ENCODE peak calls at places on chromosomes 6 and 20, in ten cellular contexts. One of them, this sample, is unnamed.

GRCh38 chr20:41570552-41570951 is 47.6 kb downstream of the CHD6 start:
- DNase-seq in A549: no peak
- DNase-seq in pancreas: no peak
- DNase-seq in GM13976: no peak
- DNase-seq in CD4-positive, alpha-beta T cell: no peak
- DNase-seq in breast epithelium: no peak
- DNase-seq in foreskin fibroblast: no peak
- DNase-seq in Peyer's patch: no peak
- DNase-seq in fibroblast of the aortic adventitia: peak
- DNase-seq in esophagus squamous epithelium: no peak
- DNase-seq in this sample: no peak

GRCh38 chr20:42051935-42052334 is 433.8 kb upstream of the CHD6 start:
- DNase-seq in A549: no peak
- DNase-seq in pancreas: no peak
- DNase-seq in GM13976: no peak
- DNase-seq in CD4-positive, alpha-beta T cell: no peak
- DNase-seq in breast epithelium: no peak
- DNase-seq in foreskin fibroblast: no peak
- DNase-seq in Peyer's patch: no peak
- DNase-seq in fibroblast of the aortic adventitia: no peak
- DNase-seq in esophagus squamous epithelium: no peak
- DNase-seq in this sample: no peak

GRCh38 chr6:31401403-31401802 is 2.0 kb upstream of the MICA start:
- DNase-seq in A549: peak
- DNase-seq in pancreas: peak
- DNase-seq in GM13976: no peak
- DNase-seq in CD4-positive, alpha-beta T cell: no peak
- DNase-seq in breast epithelium: no peak
- DNase-seq in foreskin fibroblast: peak
- DNase-seq in Peyer's patch: no peak
- DNase-seq in fibroblast of the aortic adventitia: peak
- DNase-seq in esophagus squamous epithelium: no peak
- DNase-seq in this sample: no peak

GRCh38 chr20:58447733-58448391 is 58.8 kb downstream of the VAPB start:
- DNase-seq in A549: peak
- DNase-seq in pancreas: peak
- DNase-seq in GM13976: peak
- DNase-seq in CD4-positive, alpha-beta T cell: peak
- DNase-seq in breast epithelium: no peak
- DNase-seq in foreskin fibroblast: peak
- DNase-seq in Peyer's patch: no peak
- DNase-seq in fibroblast of the aortic adventitia: peak
- DNase-seq in esophagus squamous epithelium: no peak
- DNase-seq in this sample: no peak

GRCh38 chr6:127951172-127951995 is 50.5 kb upstream of the THEMIS start:
- DNase-seq in A549: no peak
- DNase-seq in pancreas: no peak
- DNase-seq in GM13976: no peak
- DNase-seq in CD4-positive, alpha-beta T cell: no peak
- DNase-seq in breast epithelium: no peak
- DNase-seq in foreskin fibroblast: no peak
- DNase-seq in Peyer's patch: no peak
- DNase-seq in fibroblast of the aortic adventitia: no peak
- DNase-seq in esophagus squamous epithelium: no peak
- DNase-seq in this sample: no peak

GRCh38 chr20:24783631-24784492 is 165.2 kb upstream of the CST7 start:
- DNase-seq in A549: peak
- DNase-seq in pancreas: no peak
- DNase-seq in GM13976: peak
- DNase-seq in CD4-positive, alpha-beta T cell: no peak
- DNase-seq in breast epithelium: no peak
- DNase-seq in foreskin fibroblast: no peak
- DNase-seq in Peyer's patch: peak
- DNase-seq in fibroblast of the aortic adventitia: no peak
- DNase-seq in esophagus squamous epithelium: no peak
- DNase-seq in this sample: no peak

GRCh38 chr6:149428606-149429005 is 28.5 kb downstream of the SUMO4 start:
- DNase-seq in A549: no peak
- DNase-seq in pancreas: no peak
- DNase-seq in GM13976: no peak
- DNase-seq in CD4-positive, alpha-beta T cell: no peak
- DNase-seq in breast epithelium: no peak
- DNase-seq in foreskin fibroblast: no peak
- DNase-seq in Peyer's patch: no peak
- DNase-seq in fibroblast of the aortic adventitia: no peak
- DNase-seq in esophagus squamous epithelium: no peak
- DNase-seq in this sample: no peak

GRCh38 chr6:43738877-43739641 is 31.0 kb upstream of the VEGFA start:
- DNase-seq in A549: peak
- DNase-seq in pancreas: no peak
- DNase-seq in GM13976: no peak
- DNase-seq in CD4-positive, alpha-beta T cell: no peak
- DNase-seq in breast epithelium: no peak
- DNase-seq in foreskin fibroblast: no peak
- DNase-seq in Peyer's patch: no peak
- DNase-seq in fibroblast of the aortic adventitia: no peak
- DNase-seq in esophagus squamous epithelium: no peak
- DNase-seq in this sample: no peak

GRCh38 chr20:2476742-2477615 is 6.4 kb upstream of the SNRPB start:
- DNase-seq in A549: no peak
- DNase-seq in pancreas: no peak
- DNase-seq in GM13976: no peak
- DNase-seq in CD4-positive, alpha-beta T cell: no peak
- DNase-seq in breast epithelium: no peak
- DNase-seq in foreskin fibroblast: no peak
- DNase-seq in Peyer's patch: no peak
- DNase-seq in fibroblast of the aortic adventitia: no peak
- DNase-seq in esophagus squamous epithelium: no peak
- DNase-seq in this sample: no peak

GRCh38 chr6:126118058-126118759 is 131.9 kb downstream of the TRMT11 start:
- DNase-seq in A549: no peak
- DNase-seq in pancreas: no peak
- DNase-seq in GM13976: no peak
- DNase-seq in CD4-positive, alpha-beta T cell: no peak
- DNase-seq in breast epithelium: no peak
- DNase-seq in foreskin fibroblast: no peak
- DNase-seq in Peyer's patch: no peak
- DNase-seq in fibroblast of the aortic adventitia: peak
- DNase-seq in esophagus squamous epithelium: no peak
- DNase-seq in this sample: no peak

GRCh38 chr6:132931937-132932336 is 117.6 kb downstream of the RPS12 start:
- DNase-seq in A549: no peak
- DNase-seq in pancreas: peak
- DNase-seq in GM13976: no peak
- DNase-seq in CD4-positive, alpha-beta T cell: no peak
- DNase-seq in breast epithelium: no peak
- DNase-seq in foreskin fibroblast: peak
- DNase-seq in Peyer's patch: no peak
- DNase-seq in fibroblast of the aortic adventitia: no peak
- DNase-seq in esophagus squamous epithelium: no peak
- DNase-seq in this sample: no peak

GRCh38 chr6:52499681-52500239 is 77.1 kb downstream of the TRAM2 start:
- DNase-seq in A549: no peak
- DNase-seq in pancreas: no peak
- DNase-seq in GM13976: peak
- DNase-seq in CD4-positive, alpha-beta T cell: no peak
- DNase-seq in breast epithelium: no peak
- DNase-seq in foreskin fibroblast: no peak
- DNase-seq in Peyer's patch: no peak
- DNase-seq in fibroblast of the aortic adventitia: no peak
- DNase-seq in esophagus squamous epithelium: no peak
- DNase-seq in this sample: peak
- TF ChIP-seq CTCF in A549: no peak
- TF ChIP-seq CTCF in pancreas: no peak
- TF ChIP-seq CTCF in GM13976: no peak
- TF ChIP-seq CTCF in CD4-positive, alpha-beta T cell: no peak
- TF ChIP-seq CTCF in breast epithelium: no peak
- TF ChIP-seq CTCF in foreskin fibroblast: no peak
- TF ChIP-seq CTCF in Peyer's patch: no peak
- TF ChIP-seq CTCF in fibroblast of the aortic adventitia: no peak
- TF ChIP-seq CTCF in esophagus squamous epithelium: no peak
- TF ChIP-seq CTCF in this sample: no peak

DNA sequence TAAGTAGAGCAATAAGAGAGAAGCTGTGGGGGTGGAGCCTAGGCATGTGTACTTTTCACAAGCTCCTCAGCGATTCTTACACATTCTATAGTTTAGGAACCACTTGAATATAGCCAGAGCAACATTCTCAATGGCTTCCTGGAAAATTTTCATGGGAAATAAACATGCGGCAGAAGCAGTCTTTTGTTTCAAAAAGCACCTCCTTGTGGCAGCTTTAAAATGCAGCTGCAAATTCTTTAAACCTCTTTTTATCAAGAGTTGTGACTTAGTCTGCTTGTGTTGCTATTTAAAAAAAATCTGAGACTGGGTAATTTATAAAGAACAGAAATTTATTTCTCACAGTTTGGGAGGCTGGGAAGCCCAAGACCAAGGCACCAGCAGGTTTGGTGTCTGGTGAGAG is 23.8 kb downstream of the NKX2-2 start:
- DNase-seq in A549: no peak
- DNase-seq in pancreas: no peak
- DNase-seq in GM13976: no peak
- DNase-seq in CD4-positive, alpha-beta T cell: no peak
- DNase-seq in breast epithelium: no peak
- DNase-seq in foreskin fibroblast: no peak
- DNase-seq in Peyer's patch: no peak
- DNase-seq in fibroblast of the aortic adventitia: peak
- DNase-seq in esophagus squamous epithelium: no peak
- DNase-seq in this sample: no peak
- TF ChIP-seq CTCF in A549: peak
- TF ChIP-seq CTCF in pancreas: no peak
- TF ChIP-seq CTCF in GM13976: no peak
- TF ChIP-seq CTCF in CD4-positive, alpha-beta T cell: no peak
- TF ChIP-seq CTCF in breast epithelium: no peak
- TF ChIP-seq CTCF in foreskin fibroblast: peak
- TF ChIP-seq CTCF in Peyer's patch: no peak
- TF ChIP-seq CTCF in fibroblast of the aortic adventitia: peak
- TF ChIP-seq CTCF in esophagus squamous epithelium: no peak
- TF ChIP-seq CTCF in this sample: peak

GRCh38 chr6:8574749-8575468 is 139.6 kb upstream of the SLC35B3 start:
- DNase-seq in A549: no peak
- DNase-seq in pancreas: no peak
- DNase-seq in GM13976: no peak
- DNase-seq in CD4-positive, alpha-beta T cell: no peak
- DNase-seq in breast epithelium: no peak
- DNase-seq in foreskin fibroblast: no peak
- DNase-seq in Peyer's patch: no peak
- DNase-seq in fibroblast of the aortic adventitia: no peak
- DNase-seq in esophagus squamous epithelium: no peak
- DNase-seq in this sample: no peak
- TF ChIP-seq CTCF in A549: no peak
- TF ChIP-seq CTCF in pancreas: no peak
- TF ChIP-seq CTCF in GM13976: no peak
- TF ChIP-seq CTCF in CD4-positive, alpha-beta T cell: no peak
- TF ChIP-seq CTCF in breast epithelium: no peak
- TF ChIP-seq CTCF in foreskin fibroblast: no peak
- TF ChIP-seq CTCF in Peyer's patch: no peak
- TF ChIP-seq CTCF in fibroblast of the aortic adventitia: no peak
- TF ChIP-seq CTCF in esophagus squamous epithelium: no peak
- TF ChIP-seq CTCF in this sample: no peak

DNA sequence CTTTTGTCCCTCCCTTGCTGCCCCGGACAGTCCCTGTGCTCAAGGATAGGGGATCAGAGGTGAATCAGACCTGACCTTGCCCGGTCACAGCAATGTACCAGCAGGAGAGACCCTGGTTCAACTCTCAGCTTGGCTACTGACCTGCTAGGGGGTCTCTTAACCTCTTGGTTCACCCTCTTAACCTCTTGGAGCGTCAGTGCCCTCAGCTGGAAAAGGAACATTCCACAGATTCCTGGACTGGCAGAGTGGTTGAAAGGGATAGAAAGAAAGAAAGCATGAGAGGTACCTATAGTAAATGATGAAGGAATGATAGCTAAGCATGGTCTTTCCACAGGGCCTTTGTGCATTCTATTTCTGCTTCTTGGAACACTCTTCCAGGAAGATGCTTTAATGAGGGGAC is 25.2 kb downstream of the SNAI1 start:
- DNase-seq in A549: no peak
- DNase-seq in pancreas: no peak
- DNase-seq in GM13976: no peak
- DNase-seq in CD4-positive, alpha-beta T cell: no peak
- DNase-seq in breast epithelium: no peak
- DNase-seq in foreskin fibroblast: no peak
- DNase-seq in Peyer's patch: no peak
- DNase-seq in fibroblast of the aortic adventitia: no peak
- DNase-seq in esophagus squamous epithelium: no peak
- DNase-seq in this sample: no peak
- TF ChIP-seq CTCF in A549: no peak
- TF ChIP-seq CTCF in pancreas: no peak
- TF ChIP-seq CTCF in GM13976: no peak
- TF ChIP-seq CTCF in CD4-positive, alpha-beta T cell: no peak
- TF ChIP-seq CTCF in breast epithelium: no peak
- TF ChIP-seq CTCF in foreskin fibroblast: no peak
- TF ChIP-seq CTCF in Peyer's patch: no peak
- TF ChIP-seq CTCF in fibroblast of the aortic adventitia: no peak
- TF ChIP-seq CTCF in esophagus squamous epithelium: no peak
- TF ChIP-seq CTCF in this sample: no peak

DNA sequence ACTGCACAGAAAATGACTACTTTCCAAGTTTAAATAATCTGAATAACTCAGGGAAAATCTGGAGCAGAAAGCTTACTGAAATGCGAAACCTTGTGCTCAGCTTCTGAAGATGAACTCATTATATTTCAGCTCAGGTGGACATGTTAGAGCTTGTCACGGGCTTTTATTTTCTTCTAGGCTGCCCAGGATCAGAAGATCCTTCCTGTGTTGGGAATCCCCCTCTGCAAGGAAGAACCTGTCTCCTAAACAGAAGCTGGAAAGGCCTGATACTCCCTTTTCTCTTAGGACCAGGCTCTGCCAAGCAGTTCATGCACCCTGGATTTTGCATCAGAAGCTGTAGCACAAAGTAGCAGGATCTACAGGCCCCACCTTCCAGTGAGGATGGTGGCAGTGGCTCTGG is 5.1 kb upstream of the SLC2A12 start:
- DNase-seq in A549: no peak
- DNase-seq in pancreas: no peak
- DNase-seq in GM13976: no peak
- DNase-seq in CD4-positive, alpha-beta T cell: no peak
- DNase-seq in breast epithelium: no peak
- DNase-seq in foreskin fibroblast: no peak
- DNase-seq in Peyer's patch: no peak
- DNase-seq in fibroblast of the aortic adventitia: no peak
- DNase-seq in esophagus squamous epithelium: no peak
- DNase-seq in this sample: no peak
- TF ChIP-seq CTCF in A549: no peak
- TF ChIP-seq CTCF in pancreas: no peak
- TF ChIP-seq CTCF in GM13976: no peak
- TF ChIP-seq CTCF in CD4-positive, alpha-beta T cell: no peak
- TF ChIP-seq CTCF in breast epithelium: no peak
- TF ChIP-seq CTCF in foreskin fibroblast: no peak
- TF ChIP-seq CTCF in Peyer's patch: no peak
- TF ChIP-seq CTCF in fibroblast of the aortic adventitia: no peak
- TF ChIP-seq CTCF in esophagus squamous epithelium: no peak
- TF ChIP-seq CTCF in this sample: no peak

This sample was measured in osteocyte.